ENCODE peak calls at places on chromosomes 3 and 15, in four cellular contexts. One of them, this sample, is unnamed.

GRCh38 chr3:148911173-148911572 is 46.1 kb downstream of the CPA3 start:
- DNase-seq in naive thymus-derived CD8-positive, alpha-beta T cell: no peak
- DNase-seq in astrocyte of the spinal cord: no peak
- DNase-seq in left colon: no peak
- DNase-seq in this sample: no peak

GRCh38 chr3:52827441-52827840 is 3.0 kb downstream of the ITIH4 start:
- DNase-seq in naive thymus-derived CD8-positive, alpha-beta T cell: no peak
- DNase-seq in astrocyte of the spinal cord: peak; percentile 28
- DNase-seq in left colon: no peak
- DNase-seq in this sample: no peak

GRCh38 chr3:18382760-18383369 is 42.3 kb downstream of the SATB1 start:
- DNase-seq in naive thymus-derived CD8-positive, alpha-beta T cell: no peak
- DNase-seq in astrocyte of the spinal cord: no peak
- DNase-seq in left colon: no peak
- DNase-seq in this sample: no peak

GRCh38 chr3:18302517-18302916 is 122.6 kb downstream of the SATB1 start:
- DNase-seq in naive thymus-derived CD8-positive, alpha-beta T cell: no peak
- DNase-seq in astrocyte of the spinal cord: peak; percentile 5
- DNase-seq in left colon: no peak
- DNase-seq in this sample: no peak

GRCh38 chr15:75648156-75649000 is 666 bp downstream of the SNX33 start:
- DNase-seq in naive thymus-derived CD8-positive, alpha-beta T cell: no peak
- DNase-seq in astrocyte of the spinal cord: peak; percentile 56
- DNase-seq in left colon: no peak
- DNase-seq in this sample: no peak

GRCh38 chr3:152497457-152497856 is 228.7 kb downstream of the MBNL1 start:
- DNase-seq in naive thymus-derived CD8-positive, alpha-beta T cell: no peak
- DNase-seq in astrocyte of the spinal cord: no peak
- DNase-seq in left colon: no peak
- DNase-seq in this sample: no peak

GRCh38 chr3:31531992-31532586 is 636 bp upstream of the STT3B start:
- DNase-seq in naive thymus-derived CD8-positive, alpha-beta T cell: peak; percentile 99
- DNase-seq in astrocyte of the spinal cord: peak; percentile 100
- DNase-seq in left colon: peak; percentile 99
- DNase-seq in this sample: peak; percentile 95

GRCh38 chr3:160475889-160476288 is 26.3 kb upstream of the TRIM59 start:
- DNase-seq in naive thymus-derived CD8-positive, alpha-beta T cell: no peak
- DNase-seq in astrocyte of the spinal cord: no peak
- DNase-seq in left colon: no peak
- DNase-seq in this sample: no peak

GRCh38 chr3:48285132-48285531 is 44.2 kb downstream of the ZNF589 start:
- DNase-seq in naive thymus-derived CD8-positive, alpha-beta T cell: no peak
- DNase-seq in astrocyte of the spinal cord: no peak
- DNase-seq in left colon: no peak
- DNase-seq in this sample: no peak

GRCh38 chr3:52015431-52016256 is 19.9 kb upstream of the RPL29 start:
- DNase-seq in naive thymus-derived CD8-positive, alpha-beta T cell: no peak
- DNase-seq in astrocyte of the spinal cord: no peak
- DNase-seq in left colon: no peak
- DNase-seq in this sample: peak; percentile 19

GRCh38 chr3:54535619-54536018 is 392.2 kb downstream of the LRTM1 start:
- DNase-seq in naive thymus-derived CD8-positive, alpha-beta T cell: no peak
- DNase-seq in astrocyte of the spinal cord: no peak
- DNase-seq in left colon: no peak
- DNase-seq in this sample: no peak

GRCh38 chr3:13419356-13420050 is 619 bp downstream of the NUP210 start:
- DNase-seq in naive thymus-derived CD8-positive, alpha-beta T cell: peak; percentile 56
- DNase-seq in astrocyte of the spinal cord: no peak
- DNase-seq in left colon: no peak
- DNase-seq in this sample: no peak

GRCh38 chr3:45547202-45547701 is 47.3 kb upstream of the LIMD1 start:
- DNase-seq in naive thymus-derived CD8-positive, alpha-beta T cell: no peak
- DNase-seq in astrocyte of the spinal cord: no peak
- DNase-seq in left colon: no peak
- DNase-seq in this sample: no peak

GRCh38 chr3:42013652-42014442 is 51.9 kb upstream of the ULK4 start:
- DNase-seq in naive thymus-derived CD8-positive, alpha-beta T cell: no peak
- DNase-seq in astrocyte of the spinal cord: no peak
- DNase-seq in left colon: peak; percentile 51
- DNase-seq in this sample: peak; percentile 11

GRCh38 chr15:91311986-91312385 is 211.9 kb downstream of the SV2B start:
- DNase-seq in naive thymus-derived CD8-positive, alpha-beta T cell: no peak
- DNase-seq in astrocyte of the spinal cord: no peak
- DNase-seq in left colon: no peak
- DNase-seq in this sample: no peak